ENCODE peak calls at places on chromosomes 5 and 9, in seven cellular contexts. D is IMR-90, J is esophagus muscularis mucosa, L is HepG2, V is Peyer's patch, B is fibroblast of the aortic adventitia, X is HFFc6. E is an unnamed sample.

GRCh38 chr5:116135344-116135743 is 50.5 kb downstream of the COMMD10 start:
- DNase-seq in D (no peak), J (no peak), L (no peak), V (peak), B (no peak), X (no peak), E (no peak)

GRCh38 chr5:17802256-17802655 is 168.0 kb downstream of the TAF11L14 start:
- DNase-seq in D (no peak), J (no peak), L (no peak), V (no peak), B (no peak), X (no peak), E (no peak)

GRCh38 chr5:141560141-141560540 is 58.7 kb downstream of the DIAPH1 start:
- DNase-seq in D (no peak), J (no peak), L (no peak), V (no peak), B (peak), X (no peak), E (no peak)

GRCh38 chr9:69470186-69470977 is 145.4 kb downstream of the ENTREP1 start:
- DNase-seq in D (no peak), J (no peak), L (peak), V (no peak), B (no peak), X (no peak), E (peak)

GRCh38 chr9:81565144-81565543 is 124.2 kb downstream of the TLE1 start:
- DNase-seq in D (no peak), J (no peak), L (peak), V (no peak), B (no peak), X (no peak), E (no peak)

GRCh38 chr9:89983411-89983810 is 378.6 kb downstream of the GADD45G start:
- DNase-seq in D (no peak), J (no peak), L (no peak), V (no peak), B (no peak), X (no peak), E (no peak)

GRCh38 chr5:124742983-124743533 is 3.4 kb downstream of the ZNF608 start:
- DNase-seq in D (peak), J (no peak), L (peak), V (no peak), B (peak), X (peak), E (peak)

GRCh38 chr9:10268500-10269485 is 344.0 kb downstream of the PTPRD start:
- DNase-seq in D (peak), J (no peak), L (peak), V (no peak), B (peak), X (peak), E (peak)

GRCh38 chr9:93094294-93095204 is 1.5 kb upstream of the CARD19 start:
- DNase-seq in D (no peak), J (no peak), L (no peak), V (peak), B (no peak), X (no peak), E (no peak)

DNA sequence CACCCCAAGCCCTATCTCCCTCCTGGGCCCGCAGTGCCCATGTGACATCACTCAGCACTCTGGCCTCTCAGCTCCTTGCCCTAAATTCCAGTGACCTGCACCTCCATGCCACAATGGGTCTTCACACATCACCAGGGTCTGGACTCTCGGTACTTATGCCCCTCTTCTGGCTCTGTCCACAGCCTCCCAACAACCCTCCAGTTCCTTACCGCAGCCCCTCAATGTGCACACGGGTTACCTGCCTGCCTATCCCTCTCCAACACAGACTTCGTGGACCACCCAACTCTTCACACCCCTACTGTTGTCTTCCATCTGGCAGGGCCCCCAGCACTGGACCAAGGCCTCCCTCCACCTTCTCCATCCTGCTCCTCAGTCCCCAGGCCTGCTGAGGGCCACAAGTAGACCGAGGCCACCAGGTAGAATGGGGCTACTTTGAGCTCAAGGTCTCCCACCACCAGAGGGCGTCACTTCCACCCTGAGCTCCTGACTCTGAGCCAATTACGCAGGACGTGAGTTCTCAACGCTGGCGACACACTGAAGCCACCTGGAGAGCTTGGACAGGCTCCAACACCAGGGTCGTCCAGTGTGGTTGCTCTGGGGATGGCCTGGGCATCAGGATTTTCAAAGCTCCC is 172.1 kb downstream of the GABBR2 start:
- DNase-seq in D (no peak), J (peak), L (peak), V (no peak), B (no peak), X (no peak), E (no peak)
- TF ChIP-seq CTCF in D (no peak), J (no peak), L (peak), V (peak), B (peak), X (peak), E (no peak)

GRCh38 chr5:135930029-135930948 is 24.5 kb downstream of the LECT2 start:
- DNase-seq in D (no peak), J (no peak), L (peak), V (no peak), B (no peak), X (no peak), E (peak)
- TF ChIP-seq CTCF in D (no peak), J (no peak), L (peak), V (no peak), B (peak), X (no peak), E (no peak)

GRCh38 chr5:151320481-151320880 is 16.9 kb upstream of the SLC36A3 start:
- DNase-seq in D (no peak), J (peak), L (no peak), V (no peak), B (no peak), X (no peak), E (no peak)

GRCh38 chr5:151315998-151316597 is 12.5 kb upstream of the SLC36A3 start:
- DNase-seq in D (peak), J (no peak), L (peak), V (peak), B (peak), X (peak), E (peak)

GRCh38 chr5:151313357-151313756 is 9.8 kb upstream of the SLC36A3 start:
- DNase-seq in D (no peak), J (no peak), L (no peak), V (no peak), B (no peak), X (no peak), E (no peak)

GRCh38 chr5:151319334-151319733 is 15.8 kb upstream of the SLC36A3 start:
- DNase-seq in D (peak), J (peak), L (no peak), V (no peak), B (peak), X (peak), E (peak)
- TF ChIP-seq CTCF in D (no peak), J (no peak), L (peak), V (no peak), B (peak), X (peak), E (no peak)

GRCh38 chr5:113336975-113337374 is 97.8 kb downstream of the TSSK1B start:
- DNase-seq in D (peak), J (no peak), L (peak), V (no peak), B (peak), X (peak), E (peak)
- TF ChIP-seq CTCF in D (peak), J (no peak), L (peak), V (peak), B (peak), X (peak), E (peak)

GRCh38 chr9:1049641-1050040 is 516 bp upstream of the DMRT2 start:
- DNase-seq in D (no peak), J (no peak), L (no peak), V (no peak), B (no peak), X (no peak), E (peak)

GRCh38 chr9:1050125-1050895 is at the start of gene DMRT2:
- DNase-seq in D (peak), J (peak), L (peak), V (peak), B (peak), X (no peak), E (peak)

GRCh38 chr9:1052119-1052907 is 2.2 kb downstream of the DMRT2 start:
- DNase-seq in D (no peak), J (no peak), L (no peak), V (no peak), B (no peak), X (no peak), E (no peak)

GRCh38 chr9:1052908-1053590 is 2.9 kb downstream of the DMRT2 start:
- DNase-seq in D (no peak), J (no peak), L (no peak), V (no peak), B (no peak), X (no peak), E (no peak)

GRCh38 chr9:1051286-1052118 is 1.3 kb downstream of the DMRT2 start:
- DNase-seq in D (no peak), J (no peak), L (no peak), V (no peak), B (no peak), X (no peak), E (no peak)
- TF ChIP-seq CTCF in D (no peak), J (no peak), L (no peak), V (peak), B (no peak), X (no peak), E (no peak)

DNA sequence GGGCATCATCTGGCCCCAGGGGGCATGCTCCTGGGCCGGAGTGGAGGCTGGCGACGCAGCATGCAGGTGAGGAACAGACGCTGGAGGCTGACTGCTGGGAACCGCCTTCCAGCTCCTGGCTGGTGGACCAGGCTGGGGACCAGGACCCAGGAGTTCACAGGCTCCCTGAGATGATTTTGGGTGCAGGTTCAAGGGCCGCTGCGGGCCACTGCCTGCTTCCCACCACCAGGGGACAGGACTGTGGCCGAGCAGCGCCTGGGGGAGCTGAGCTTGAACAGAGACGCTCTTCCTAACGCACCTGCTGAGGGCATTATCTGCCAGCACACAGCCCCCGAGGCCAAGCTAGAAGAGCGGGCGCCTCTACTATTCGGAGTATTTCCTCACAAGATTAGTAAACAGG is 132.1 kb upstream of the RAPGEF1 start:
- DNase-seq in D (no peak), J (no peak), L (no peak), V (no peak), B (no peak), X (no peak), E (no peak)
- TF ChIP-seq CTCF in D (peak), J (no peak), L (no peak), V (no peak), B (peak), X (peak), E (no peak)

GRCh38 chr9:1875251-1875851 is 139.8 kb upstream of the SMARCA2 start:
- DNase-seq in D (no peak), J (peak), L (no peak), V (no peak), B (no peak), X (no peak), E (no peak)

GRCh38 chr9:1870915-1871314 is 144.2 kb upstream of the SMARCA2 start:
- DNase-seq in D (no peak), J (peak), L (no peak), V (no peak), B (no peak), X (no peak), E (no peak)

GRCh38 chr9:1871486-1872181 is 143.5 kb upstream of the SMARCA2 start:
- DNase-seq in D (no peak), J (peak), L (peak), V (no peak), B (peak), X (no peak), E (no peak)

GRCh38 chr9:1869843-1870242 is 145.3 kb upstream of the SMARCA2 start:
- DNase-seq in D (no peak), J (no peak), L (peak), V (no peak), B (peak), X (no peak), E (peak)
- TF ChIP-seq CTCF in D (no peak), J (no peak), L (peak), V (peak), B (peak), X (peak), E (peak)

GRCh38 chr5:135019314-135019713 is 14.7 kb downstream of the PITX1 start:
- DNase-seq in D (no peak), J (no peak), L (no peak), V (no peak), B (no peak), X (no peak), E (no peak)
- TF ChIP-seq CTCF in D (no peak), J (no peak), L (peak), V (no peak), B (no peak), X (no peak), E (no peak)

GRCh38 chr5:58335518-58335917 is 124.4 kb downstream of the PLK2 start:
- DNase-seq in D (peak), J (no peak), L (no peak), V (no peak), B (no peak), X (peak), E (no peak)
- TF ChIP-seq CTCF in D (no peak), J (no peak), L (no peak), V (no peak), B (peak), X (peak), E (peak)

DNA sequence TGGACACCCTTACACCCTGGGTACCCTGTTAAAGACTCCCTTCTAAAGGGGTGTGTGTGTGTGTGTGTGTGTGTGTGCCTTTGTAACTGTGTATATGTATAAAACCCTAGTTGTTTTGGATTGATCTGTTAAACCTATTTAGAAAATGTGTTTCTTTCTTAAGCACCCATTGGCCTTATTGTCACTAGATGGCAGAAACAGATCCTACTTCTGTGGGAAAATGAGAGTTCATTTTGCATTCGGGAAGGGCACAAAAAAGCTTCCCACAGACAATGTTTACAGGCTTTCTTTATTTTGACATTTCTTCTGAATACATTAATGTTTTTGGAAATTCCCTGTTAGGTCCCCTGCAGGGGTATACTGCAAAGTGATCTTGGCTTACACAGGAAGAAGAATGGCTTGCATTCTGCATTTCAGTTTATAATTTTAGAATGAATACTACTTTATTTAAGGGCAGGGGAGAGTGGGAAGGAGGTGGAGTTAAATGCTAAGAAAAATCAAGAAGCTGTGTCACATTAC is 481.8 kb upstream of the ARRDC3 start:
- DNase-seq in D (no peak), J (no peak), L (no peak), V (no peak), B (no peak), X (no peak), E (no peak)
- TF ChIP-seq CTCF in D (no peak), J (no peak), L (no peak), V (no peak), B (no peak), X (no peak), E (no peak)

E was measured in Calu3.